ENCODE peak calls at places on chromosome 6, in four cellular contexts. N, V, L and E are unnamed samples.
A peak's percentile ranks its signal among the peaks of the same experiment; 100 is the strongest.

GRCh38 chr6:149492798-149493165 is 8.0 kb upstream of the ZC3H12D start:
- DNase-seq in L (no peak), N (no peak), V (no peak), E (no peak)

GRCh38 chr6:5706094-5707033 is 300.4 kb downstream of the NRN1 start:
- DNase-seq in N (no peak), L (no peak), V (peak; percentile 40), E (no peak)

GRCh38 chr6:13404115-13404891 is 76.0 kb upstream of the TBC1D7 start:
- DNase-seq in V (no peak), L (no peak), N (no peak), E (no peak)

GRCh38 chr6:44237021-44237812 is 9.7 kb upstream of the HSP90AB1 start:
- DNase-seq in N (peak; percentile 59), L (peak; percentile 82), V (peak; percentile 85), E (peak; percentile 33)

GRCh38 chr6:112690497-112691202 is 343.5 kb downstream of the RFPL4B start:
- DNase-seq in L (no peak), V (no peak), N (no peak), E (no peak)

GRCh38 chr6:55469829-55470438 is 109.1 kb downstream of the HMGCLL1 start:
- DNase-seq in V (no peak), L (no peak), N (no peak), E (no peak)

GRCh38 chr6:31125586-31126363 is 5.5 kb upstream of the CDSN start:
- DNase-seq in L (peak; percentile 51), N (no peak), V (no peak), E (no peak)

GRCh38 chr6:64955435-64955848 is 751.6 kb downstream of the EYS start:
- DNase-seq in V (no peak), N (no peak), L (no peak), E (no peak)

GRCh38 chr6:5749666-5750215 is 257.0 kb downstream of the NRN1 start:
- DNase-seq in L (no peak), N (no peak), V (no peak), E (no peak)

GRCh38 chr6:141451508-141452353 is 681.0 kb upstream of the GJE1 start:
- DNase-seq in N (no peak), V (no peak), L (no peak), E (no peak)

GRCh38 chr6:39076086-39076992 is 27.8 kb downstream of the GLP1R start:
- DNase-seq in L (no peak), V (no peak), N (no peak), E (no peak)

GRCh38 chr6:149234051-149234962 is 83.2 kb upstream of the TAB2 start:
- DNase-seq in N (no peak), V (peak; percentile 74), L (no peak), E (no peak)

GRCh38 chr6:46674410-46674809 is 13.3 kb upstream of the TDRD6 start:
- DNase-seq in L (no peak), V (no peak), N (no peak), E (no peak)

GRCh38 chr6:27720607-27721580 is 191.3 kb downstream of the OR2B2 start:
- DNase-seq in N (no peak), L (no peak), V (peak; percentile 41), E (no peak)

GRCh38 chr6:17144016-17144415 is 42.2 kb downstream of the STMND1 start:
- DNase-seq in N (no peak), L (no peak), V (no peak), E (no peak)

GRCh38 chr6:137002505-137002904 is 42.3 kb downstream of the IL20RA start:
- DNase-seq in L (no peak), N (no peak), V (no peak), E (no peak)

GRCh38 chr6:15439410-15440022 is 193.6 kb downstream of the JARID2 start:
- DNase-seq in N (no peak), L (no peak), V (no peak), E (no peak)

GRCh38 chr6:14544689-14545088 is 427.1 kb downstream of the CD83 start:
- DNase-seq in V (no peak), N (no peak), L (no peak), E (peak; percentile 82)

GRCh38 chr6:31113861-31114539 is 600 bp upstream of the PSORS1C1 start:
- DNase-seq in N (no peak), V (no peak), L (no peak), E (no peak)

GRCh38 chr6:28725274-28725809 is 198.4 kb downstream of the TRIM27 start:
- DNase-seq in V (no peak), L (no peak), N (no peak), E (no peak)

GRCh38 chr6:55293116-55293515 is 34.2 kb upstream of the GFRAL start:
- DNase-seq in V (no peak), N (no peak), L (no peak), E (peak; percentile 3)

GRCh38 chr6:137111296-137112066 is 62.0 kb downstream of the IL22RA2 start:
- DNase-seq in L (no peak), V (no peak), N (no peak), E (no peak)

GRCh38 chr6:75065524-75065923 is 140.3 kb downstream of the COL12A1 start:
- DNase-seq in L (no peak), V (no peak), N (no peak), E (no peak)

GRCh38 chr6:134207431-134207830 is 110.5 kb downstream of the SGK1 start:
- DNase-seq in N (no peak), V (no peak), L (no peak), E (no peak)

GRCh38 chr6:93678841-93679454 is 259.6 kb upstream of the EPHA7 start:
- DNase-seq in N (no peak), V (no peak), L (no peak), E (no peak)

GRCh38 chr6:157531169-157531985 is 150.4 kb downstream of the ZDHHC14 start:
- DNase-seq in V (no peak), L (no peak), N (no peak), E (no peak)

GRCh38 chr6:25732468-25733198 is 21.9 kb upstream of the SLC17A4 start:
- DNase-seq in L (no peak), V (no peak), N (no peak), E (no peak)

GRCh38 chr6:127503022-127503421 is 16.1 kb downstream of the MTCL3 start:
- DNase-seq in N (no peak), L (no peak), V (no peak), E (no peak)

GRCh38 chr6:165049362-165049761 is 260.0 kb downstream of the C6orf118 start:
- DNase-seq in V (peak; percentile 54), N (no peak), L (no peak), E (peak; percentile 40)
- TF ChIP-seq CTCF in V (peak; percentile 54), N (no peak), L (peak; percentile 49), E (peak; percentile 82)

GRCh38 chr6:161103475-161103874 is 111.9 kb downstream of the MAP3K4 start:
- DNase-seq in L (no peak), N (no peak), V (no peak), E (no peak)

GRCh38 chr6:161095916-161096315 is 104.3 kb downstream of the MAP3K4 start:
- DNase-seq in L (no peak), V (no peak), N (no peak), E (no peak)

GRCh38 chr6:161101517-161101916 is 109.9 kb downstream of the MAP3K4 start:
- DNase-seq in V (no peak), L (no peak), N (no peak), E (peak; percentile 10)

GRCh38 chr6:161104966-161105365 is 113.4 kb downstream of the MAP3K4 start:
- DNase-seq in L (no peak), N (no peak), V (no peak), E (no peak)

DNA sequence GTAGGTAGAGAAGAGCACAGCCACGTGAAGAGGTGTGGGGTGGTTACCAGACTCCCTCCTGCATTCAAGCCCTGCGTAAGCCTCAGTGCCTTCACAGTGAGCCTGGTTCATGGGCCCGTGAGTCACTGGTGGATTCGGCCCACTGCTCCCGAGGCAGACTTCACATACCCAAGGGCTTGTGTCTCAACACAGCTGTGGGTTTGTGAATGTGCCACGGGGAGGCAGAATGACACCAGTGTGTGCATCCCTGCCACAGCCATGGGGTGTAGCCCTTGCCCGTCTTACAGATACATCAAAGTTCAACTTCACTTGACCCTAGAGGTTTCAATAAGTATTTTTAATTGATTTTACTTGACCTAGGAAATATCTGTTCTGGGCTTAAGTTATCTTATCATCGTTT is 108.5 kb downstream of the MAP3K4 start:
- DNase-seq in L (no peak), N (no peak), V (no peak), E (no peak)
- TF ChIP-seq CTCF in L (no peak), N (no peak), V (no peak), E (no peak)

GRCh38 chr6:129432738-129433137 is 277.2 kb downstream of the ARHGAP18 start:
- DNase-seq in N (no peak), V (no peak), L (no peak), E (no peak)
- TF ChIP-seq CTCF in N (no peak), V (no peak), L (no peak), E (peak; percentile 50)

GRCh38 chr6:4023240-4023639 is 55.7 kb downstream of the FAM217A start:
- DNase-seq in N (no peak), V (no peak), L (no peak), E (no peak)

GRCh38 chr6:4020822-4021132 is 58.2 kb downstream of the FAM217A start:
- DNase-seq in L (no peak), V (no peak), N (no peak), E (no peak)

GRCh38 chr6:4018194-4019111 is 60.5 kb downstream of the FAM217A start:
- DNase-seq in N (peak; percentile 94), L (peak; percentile 95), V (peak; percentile 99), E (peak; percentile 97)

GRCh38 chr6:4021862-4022715 is 56.8 kb downstream of the FAM217A start:
- DNase-seq in N (no peak), L (no peak), V (no peak), E (peak; percentile 22)

GRCh38 chr6:4021133-4021861 is 57.6 kb downstream of the FAM217A start:
- DNase-seq in N (peak; percentile 83), V (peak; percentile 93), L (peak; percentile 94), E (peak; percentile 92)
- TF ChIP-seq CTCF in N (peak; percentile 41), V (no peak), L (peak; percentile 60), E (peak; percentile 65)

GRCh38 chr6:153980176-153980575 is 58.9 kb upstream of the OPRM1 start:
- DNase-seq in V (no peak), L (no peak), N (no peak), E (no peak)

DNA sequence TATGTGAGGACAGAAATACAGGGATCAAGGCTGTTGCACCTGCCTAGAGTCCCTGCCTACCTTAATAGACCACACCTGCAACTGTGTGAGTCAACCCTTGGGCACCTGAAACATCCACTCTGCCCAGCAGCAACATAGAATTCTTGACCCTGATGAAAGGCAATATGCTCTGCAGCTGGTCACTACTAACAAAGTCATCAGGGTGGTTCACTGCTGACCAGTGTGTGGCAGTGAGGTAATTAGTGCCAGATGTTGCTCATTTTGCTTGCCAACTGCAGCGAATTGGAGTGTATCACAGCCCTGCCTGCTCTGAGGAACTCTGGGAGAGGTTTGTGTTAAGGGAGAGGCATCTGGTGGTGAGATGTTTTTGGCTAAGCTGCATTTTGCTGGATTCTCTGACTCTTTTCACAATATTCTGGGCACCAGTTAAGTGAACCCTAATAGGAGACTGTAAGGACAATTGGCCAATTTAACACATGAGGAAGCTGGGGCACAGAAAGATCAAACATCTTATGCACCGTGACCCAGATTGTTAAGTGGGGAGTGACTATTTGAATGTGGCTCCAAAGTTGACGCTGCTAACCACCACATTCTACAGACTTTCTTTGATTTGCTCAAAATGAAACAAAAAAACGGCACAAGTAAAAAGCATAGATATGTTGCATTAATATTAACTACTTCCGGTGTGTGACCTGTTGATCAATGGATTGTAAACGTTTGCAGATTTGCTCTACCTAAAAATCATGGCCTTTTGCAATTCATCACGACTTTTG is 61.9 kb upstream of the OPRM1 start:
- DNase-seq in V (no peak), N (no peak), L (no peak), E (no peak)
- TF ChIP-seq CTCF in V (no peak), N (no peak), L (no peak), E (no peak)

GRCh38 chr6:164097557-164098398 is 683.3 kb downstream of the QKI start:
- DNase-seq in L (no peak), V (no peak), N (no peak), E (no peak)
- TF ChIP-seq CTCF in L (peak; percentile 63), V (no peak), N (no peak), E (peak; percentile 17)